ENCODE peak calls at places on chromosomes 2 and 18, in ten cellular contexts. C, W, P, Y, K, E, I, D, B and X are unnamed samples.
A peak's percentile ranks its signal among the peaks of the same experiment; 100 is the strongest.

GRCh38 chr18:78580835-78581339 is 398.7 kb upstream of the SALL3 start:
- DNase-seq in C (no peak), Y (no peak), W (no peak), I (no peak), E (no peak), D (no peak), B (no peak), K (no peak), P (no peak), X (no peak)

GRCh38 chr2:42880738-42881525 is 88.5 kb upstream of the HAAO start:
- DNase-seq in E (no peak), B (no peak), I (no peak), K (no peak), C (peak; percentile 12), D (no peak), P (no peak), W (no peak), Y (no peak), X (no peak)

GRCh38 chr2:88860421-88861075 is 169.1 kb downstream of the RPIA start:
- DNase-seq in B (no peak), W (peak; percentile 62), E (no peak), P (no peak), I (no peak), D (no peak), C (no peak), Y (no peak), K (no peak), X (no peak)

GRCh38 chr18:31538837-31539236 is 40.9 kb downstream of the DSG2 start:
- DNase-seq in C (no peak), P (no peak), D (no peak), W (no peak), E (no peak), K (no peak), I (no peak), B (no peak), Y (no peak), X (no peak)

GRCh38 chr2:84906108-84906899 is 848 bp downstream of the TMSB10 start:
- DNase-seq in K (no peak), W (no peak), Y (peak; percentile 59), C (no peak), I (peak; percentile 34), P (peak; percentile 70), B (no peak), E (peak; percentile 34), D (no peak), X (peak; percentile 65)

GRCh38 chr2:109129356-109129920 is 433 bp downstream of the SH3RF3 start:
- DNase-seq in D (peak; percentile 42), E (peak; percentile 32), C (peak; percentile 30), P (peak; percentile 72), W (no peak), K (no peak), B (peak; percentile 50), Y (no peak), I (peak; percentile 66), X (no peak)

GRCh38 chr2:38797276-38797675 is 19.3 kb downstream of the GEMIN6 start:
- DNase-seq in W (no peak), P (no peak), D (no peak), Y (no peak), I (no peak), B (no peak), C (no peak), E (no peak), K (no peak), X (no peak)

GRCh38 chr2:236674238-236674637 is 104.6 kb downstream of the ACKR3 start:
- DNase-seq in B (no peak), Y (no peak), D (no peak), P (no peak), E (no peak), C (no peak), I (no peak), W (no peak), K (no peak), X (no peak)

GRCh38 chr2:21821697-21822227 is 698.0 kb downstream of the TDRD15 start:
- DNase-seq in P (no peak), Y (no peak), C (peak; percentile 41), B (no peak), W (no peak), E (no peak), I (no peak), K (peak; percentile 66), D (peak; percentile 31), X (no peak)

GRCh38 chr2:171509945-171510731 is 12.1 kb upstream of the CYBRD1 start:
- DNase-seq in K (no peak), I (no peak), B (no peak), D (no peak), C (no peak), P (no peak), E (no peak), Y (peak; percentile 60), W (no peak), X (peak; percentile 65)

GRCh38 chr2:240021488-240022104 is 3.5 kb downstream of the NDUFA10 start:
- DNase-seq in D (peak; percentile 67), I (peak; percentile 80), E (peak; percentile 35), C (peak; percentile 77), W (peak; percentile 66), K (peak; percentile 44), P (peak; percentile 72), Y (peak; percentile 79), B (peak; percentile 86), X (peak; percentile 79)

GRCh38 chr18:70154591-70155194 is 50.8 kb downstream of the RTTN start:
- DNase-seq in Y (no peak), P (no peak), I (no peak), B (no peak), C (peak; percentile 94), D (peak; percentile 52), W (no peak), K (peak; percentile 75), E (no peak), X (no peak)

GRCh38 chr18:3117493-3118192 is 102.1 kb downstream of the MYOM1 start:
- DNase-seq in B (no peak), I (no peak), Y (no peak), D (peak; percentile 13), K (no peak), W (no peak), P (no peak), E (no peak), C (peak; percentile 5), X (no peak)

GRCh38 chr2:60486067-60486466 is 67.4 kb downstream of the BCL11A start:
- DNase-seq in Y (peak; percentile 34), E (no peak), K (no peak), W (peak; percentile 11), C (no peak), P (no peak), D (no peak), B (no peak), I (no peak), X (no peak)

GRCh38 chr18:36692331-36692730 is 136.5 kb downstream of the TPGS2 start:
- DNase-seq in D (peak; percentile 7), Y (no peak), K (peak; percentile 44), E (no peak), B (no peak), W (no peak), P (no peak), I (no peak), C (no peak), X (no peak)

GRCh38 chr2:233428438-233428837 is 74.1 kb downstream of the DGKD start:
- DNase-seq in W (no peak), Y (no peak), E (no peak), B (no peak), I (no peak), P (no peak), D (no peak), C (no peak), K (no peak), X (no peak)

GRCh38 chr2:240211598-240212424 is 71.4 kb upstream of the OTOS start:
- DNase-seq in K (no peak), P (no peak), E (no peak), C (no peak), I (no peak), Y (no peak), D (no peak), W (no peak), B (no peak), X (no peak)

GRCh38 chr2:46769809-46770208 is 145.8 kb downstream of the MCFD2 start:
- DNase-seq in D (no peak), E (no peak), P (no peak), B (no peak), C (no peak), I (no peak), Y (no peak), K (no peak), W (peak; percentile 10), X (no peak)
- TF ChIP-seq CTCF in D (peak; percentile 28), E (no peak), P (no peak), B (no peak), C (peak; percentile 14), I (no peak), Y (peak; percentile 16), K (peak; percentile 10), W (peak; percentile 58), X (no peak)

GRCh38 chr2:1540481-1540880 is 127.2 kb downstream of the TPO start:
- DNase-seq in E (no peak), Y (no peak), P (no peak), K (no peak), W (no peak), D (no peak), C (no peak), B (no peak), I (no peak), X (no peak)

GRCh38 chr2:1539441-1539840 is 126.2 kb downstream of the TPO start:
- DNase-seq in Y (no peak), B (no peak), P (no peak), D (no peak), E (no peak), W (no peak), K (no peak), C (no peak), I (no peak), X (no peak)

GRCh38 chr2:1541812-1542211 is 128.5 kb downstream of the TPO start:
- DNase-seq in K (no peak), I (no peak), W (no peak), C (no peak), E (no peak), P (no peak), Y (no peak), B (no peak), D (no peak), X (no peak)

GRCh38 chr2:1539973-1540372 is 126.7 kb downstream of the TPO start:
- DNase-seq in K (no peak), C (no peak), E (no peak), W (no peak), D (no peak), Y (no peak), I (no peak), B (no peak), P (no peak), X (no peak)

GRCh38 chr2:1538663-1539062 is 125.4 kb downstream of the TPO start:
- DNase-seq in D (peak; percentile 37), Y (no peak), K (peak; percentile 31), E (no peak), C (peak; percentile 56), P (no peak), B (peak; percentile 76), W (no peak), I (peak; percentile 72), X (no peak)
- TF ChIP-seq CTCF in D (peak; percentile 51), Y (no peak), K (peak; percentile 10), E (no peak), C (peak; percentile 75), P (no peak), B (peak; percentile 86), W (no peak), I (peak; percentile 59), X (no peak)

GRCh38 chr2:159807183-159808037 is 9.4 kb upstream of the CD302 start:
- DNase-seq in Y (peak; percentile 34), C (peak; percentile 77), B (peak; percentile 51), W (peak; percentile 47), D (peak; percentile 75), E (no peak), K (peak; percentile 61), P (peak; percentile 32), I (peak; percentile 71), X (peak; percentile 28)
- TF ChIP-seq CTCF in Y (peak; percentile 68), C (peak; percentile 85), B (peak; percentile 73), W (peak; percentile 89), D (peak; percentile 76), E (peak; percentile 57), K (peak; percentile 62), P (peak; percentile 70), I (peak; percentile 91), X (peak; percentile 45)

GRCh38 chr2:5981241-5982055 is 289.3 kb downstream of the SOX11 start:
- DNase-seq in E (no peak), I (peak; percentile 76), D (no peak), Y (no peak), P (no peak), B (peak; percentile 6), W (peak; percentile 27), C (peak; percentile 6), K (peak; percentile 4), X (no peak)
- TF ChIP-seq CTCF in E (no peak), I (peak; percentile 10), D (no peak), Y (no peak), P (no peak), B (no peak), W (no peak), C (no peak), K (no peak), X (no peak)